ENCODE peak calls at places on chromosome 1, in nine cellular contexts. One of them, this sample, is unnamed.

GRCh38 chr1:67966666-67967009 is 83.8 kb downstream of the DIRAS3 start:
- DNase-seq in endothelial cell: no peak
- DNase-seq in SK-N-SH: no peak
- DNase-seq in CD4-positive, alpha-beta T cell: no peak
- DNase-seq in mesothelial cell of epicardium: no peak
- DNase-seq in GM10248: no peak
- DNase-seq in astrocyte of the spinal cord: no peak
- DNase-seq in hepatocyte: no peak
- DNase-seq in kidney epithelial cell: no peak
- DNase-seq in this sample: no peak

GRCh38 chr1:43621386-43621785 is 28.6 kb upstream of the KDM4A start:
- DNase-seq in astrocyte of the spinal cord: no peak
- DNase-seq in kidney epithelial cell: no peak
- DNase-seq in SK-N-SH: no peak
- DNase-seq in mesothelial cell of epicardium: no peak
- DNase-seq in CD4-positive, alpha-beta T cell: no peak
- DNase-seq in GM10248: no peak
- DNase-seq in hepatocyte: no peak
- DNase-seq in endothelial cell: no peak
- DNase-seq in this sample: no peak

GRCh38 chr1:232927722-232928505 is 22.5 kb upstream of the NTPCR start:
- DNase-seq in mesothelial cell of epicardium: no peak
- DNase-seq in GM10248: no peak
- DNase-seq in kidney epithelial cell: no peak
- DNase-seq in astrocyte of the spinal cord: no peak
- DNase-seq in CD4-positive, alpha-beta T cell: no peak
- DNase-seq in hepatocyte: no peak
- DNase-seq in endothelial cell: no peak
- DNase-seq in SK-N-SH: no peak
- DNase-seq in this sample: no peak

GRCh38 chr1:30485072-30485471 is 238.3 kb downstream of the MATN1 start:
- DNase-seq in CD4-positive, alpha-beta T cell: no peak
- DNase-seq in hepatocyte: no peak
- DNase-seq in mesothelial cell of epicardium: no peak
- DNase-seq in kidney epithelial cell: no peak
- DNase-seq in endothelial cell: no peak
- DNase-seq in SK-N-SH: no peak
- DNase-seq in astrocyte of the spinal cord: no peak
- DNase-seq in GM10248: no peak
- DNase-seq in this sample: no peak

GRCh38 chr1:228174482-228175315 is 9.1 kb downstream of the IBA57 start:
- DNase-seq in mesothelial cell of epicardium: no peak
- DNase-seq in astrocyte of the spinal cord: no peak
- DNase-seq in kidney epithelial cell: no peak
- DNase-seq in hepatocyte: no peak
- DNase-seq in SK-N-SH: peak
- DNase-seq in endothelial cell: no peak
- DNase-seq in GM10248: no peak
- DNase-seq in CD4-positive, alpha-beta T cell: no peak
- DNase-seq in this sample: no peak

GRCh38 chr1:10378071-10378841 is 20.6 kb upstream of the PGD start:
- DNase-seq in endothelial cell: no peak
- DNase-seq in mesothelial cell of epicardium: no peak
- DNase-seq in kidney epithelial cell: no peak
- DNase-seq in hepatocyte: peak
- DNase-seq in GM10248: no peak
- DNase-seq in SK-N-SH: no peak
- DNase-seq in CD4-positive, alpha-beta T cell: no peak
- DNase-seq in astrocyte of the spinal cord: peak
- DNase-seq in this sample: no peak

GRCh38 chr1:231686384-231686783 is 59.8 kb downstream of the DISC1 start:
- DNase-seq in SK-N-SH: no peak
- DNase-seq in mesothelial cell of epicardium: no peak
- DNase-seq in GM10248: no peak
- DNase-seq in kidney epithelial cell: no peak
- DNase-seq in hepatocyte: no peak
- DNase-seq in CD4-positive, alpha-beta T cell: no peak
- DNase-seq in astrocyte of the spinal cord: no peak
- DNase-seq in endothelial cell: no peak
- DNase-seq in this sample: no peak

GRCh38 chr1:2113620-2114135 is 63.5 kb downstream of the PRKCZ start:
- DNase-seq in endothelial cell: no peak
- DNase-seq in GM10248: no peak
- DNase-seq in kidney epithelial cell: no peak
- DNase-seq in astrocyte of the spinal cord: no peak
- DNase-seq in mesothelial cell of epicardium: no peak
- DNase-seq in CD4-positive, alpha-beta T cell: no peak
- DNase-seq in SK-N-SH: no peak
- DNase-seq in hepatocyte: no peak
- DNase-seq in this sample: no peak

GRCh38 chr1:222168621-222169020 is 379.3 kb downstream of the HHIPL2 start:
- DNase-seq in hepatocyte: no peak
- DNase-seq in astrocyte of the spinal cord: no peak
- DNase-seq in CD4-positive, alpha-beta T cell: no peak
- DNase-seq in GM10248: no peak
- DNase-seq in SK-N-SH: no peak
- DNase-seq in mesothelial cell of epicardium: no peak
- DNase-seq in endothelial cell: no peak
- DNase-seq in kidney epithelial cell: no peak
- DNase-seq in this sample: no peak

GRCh38 chr1:235579891-235580290 is 69.7 kb downstream of the GNG4 start:
- DNase-seq in endothelial cell: no peak
- DNase-seq in GM10248: no peak
- DNase-seq in astrocyte of the spinal cord: no peak
- DNase-seq in SK-N-SH: no peak
- DNase-seq in mesothelial cell of epicardium: no peak
- DNase-seq in hepatocyte: no peak
- DNase-seq in kidney epithelial cell: no peak
- DNase-seq in CD4-positive, alpha-beta T cell: no peak
- DNase-seq in this sample: no peak

GRCh38 chr1:233543338-233544255 is 70.3 kb upstream of the KCNK1 start:
- DNase-seq in CD4-positive, alpha-beta T cell: no peak
- DNase-seq in kidney epithelial cell: peak
- DNase-seq in GM10248: no peak
- DNase-seq in mesothelial cell of epicardium: no peak
- DNase-seq in astrocyte of the spinal cord: peak
- DNase-seq in endothelial cell: no peak
- DNase-seq in hepatocyte: peak
- DNase-seq in SK-N-SH: no peak
- DNase-seq in this sample: no peak

GRCh38 chr1:198528376-198528775 is 12.1 kb downstream of the ATP6V1G3 start:
- DNase-seq in GM10248: no peak
- DNase-seq in hepatocyte: no peak
- DNase-seq in astrocyte of the spinal cord: peak
- DNase-seq in endothelial cell: no peak
- DNase-seq in CD4-positive, alpha-beta T cell: no peak
- DNase-seq in mesothelial cell of epicardium: no peak
- DNase-seq in kidney epithelial cell: no peak
- DNase-seq in SK-N-SH: no peak
- DNase-seq in this sample: no peak

GRCh38 chr1:212699839-212700596 is at the start of gene BATF3:
- DNase-seq in mesothelial cell of epicardium: peak
- DNase-seq in SK-N-SH: peak
- DNase-seq in GM10248: peak
- DNase-seq in CD4-positive, alpha-beta T cell: peak
- DNase-seq in kidney epithelial cell: no peak
- DNase-seq in astrocyte of the spinal cord: no peak
- DNase-seq in endothelial cell: peak
- DNase-seq in hepatocyte: peak
- DNase-seq in this sample: peak

GRCh38 chr1:24902471-24902891 is 27.6 kb downstream of the RUNX3 start:
- DNase-seq in kidney epithelial cell: no peak
- DNase-seq in astrocyte of the spinal cord: no peak
- DNase-seq in SK-N-SH: no peak
- DNase-seq in mesothelial cell of epicardium: no peak
- DNase-seq in CD4-positive, alpha-beta T cell: no peak
- DNase-seq in GM10248: no peak
- DNase-seq in endothelial cell: no peak
- DNase-seq in hepatocyte: no peak
- DNase-seq in this sample: no peak

GRCh38 chr1:93244298-93245069 is 64.0 kb downstream of the CCDC18 start:
- DNase-seq in mesothelial cell of epicardium: no peak
- DNase-seq in hepatocyte: no peak
- DNase-seq in kidney epithelial cell: no peak
- DNase-seq in SK-N-SH: no peak
- DNase-seq in astrocyte of the spinal cord: no peak
- DNase-seq in GM10248: no peak
- DNase-seq in CD4-positive, alpha-beta T cell: no peak
- DNase-seq in endothelial cell: no peak
- DNase-seq in this sample: no peak

GRCh38 chr1:16924919-16925477 is 3.3 kb downstream of the CROCC start:
- DNase-seq in GM10248: no peak
- DNase-seq in kidney epithelial cell: no peak
- DNase-seq in astrocyte of the spinal cord: no peak
- DNase-seq in endothelial cell: no peak
- DNase-seq in mesothelial cell of epicardium: no peak
- DNase-seq in hepatocyte: no peak
- DNase-seq in CD4-positive, alpha-beta T cell: no peak
- DNase-seq in SK-N-SH: peak
- DNase-seq in this sample: no peak
- TF ChIP-seq CTCF in GM10248: no peak
- TF ChIP-seq CTCF in kidney epithelial cell: peak
- TF ChIP-seq CTCF in astrocyte of the spinal cord: peak
- TF ChIP-seq CTCF in endothelial cell: peak
- TF ChIP-seq CTCF in mesothelial cell of epicardium: no peak
- TF ChIP-seq CTCF in hepatocyte: no peak
- TF ChIP-seq CTCF in CD4-positive, alpha-beta T cell: no peak
- TF ChIP-seq CTCF in SK-N-SH: peak
- TF ChIP-seq CTCF in this sample: no peak

GRCh38 chr1:20216574-20216973 is 30.3 kb upstream of the PLA2G2C start:
- DNase-seq in CD4-positive, alpha-beta T cell: no peak
- DNase-seq in SK-N-SH: peak
- DNase-seq in hepatocyte: peak
- DNase-seq in endothelial cell: no peak
- DNase-seq in mesothelial cell of epicardium: no peak
- DNase-seq in astrocyte of the spinal cord: peak
- DNase-seq in kidney epithelial cell: no peak
- DNase-seq in GM10248: peak
- DNase-seq in this sample: no peak
- TF ChIP-seq CTCF in CD4-positive, alpha-beta T cell: no peak
- TF ChIP-seq CTCF in SK-N-SH: no peak
- TF ChIP-seq CTCF in hepatocyte: peak
- TF ChIP-seq CTCF in endothelial cell: no peak
- TF ChIP-seq CTCF in mesothelial cell of epicardium: no peak
- TF ChIP-seq CTCF in astrocyte of the spinal cord: peak
- TF ChIP-seq CTCF in kidney epithelial cell: peak
- TF ChIP-seq CTCF in GM10248: peak
- TF ChIP-seq CTCF in this sample: no peak

GRCh38 chr1:16021681-16022080 is at the start of gene CLCNKA:
- DNase-seq in hepatocyte: peak
- DNase-seq in kidney epithelial cell: no peak
- DNase-seq in GM10248: no peak
- DNase-seq in astrocyte of the spinal cord: no peak
- DNase-seq in CD4-positive, alpha-beta T cell: no peak
- DNase-seq in mesothelial cell of epicardium: no peak
- DNase-seq in SK-N-SH: no peak
- DNase-seq in endothelial cell: no peak
- DNase-seq in this sample: no peak
- TF ChIP-seq CTCF in hepatocyte: no peak
- TF ChIP-seq CTCF in kidney epithelial cell: no peak
- TF ChIP-seq CTCF in GM10248: no peak
- TF ChIP-seq CTCF in astrocyte of the spinal cord: no peak
- TF ChIP-seq CTCF in CD4-positive, alpha-beta T cell: no peak
- TF ChIP-seq CTCF in mesothelial cell of epicardium: no peak
- TF ChIP-seq CTCF in SK-N-SH: no peak
- TF ChIP-seq CTCF in endothelial cell: no peak
- TF ChIP-seq CTCF in this sample: no peak

DNA sequence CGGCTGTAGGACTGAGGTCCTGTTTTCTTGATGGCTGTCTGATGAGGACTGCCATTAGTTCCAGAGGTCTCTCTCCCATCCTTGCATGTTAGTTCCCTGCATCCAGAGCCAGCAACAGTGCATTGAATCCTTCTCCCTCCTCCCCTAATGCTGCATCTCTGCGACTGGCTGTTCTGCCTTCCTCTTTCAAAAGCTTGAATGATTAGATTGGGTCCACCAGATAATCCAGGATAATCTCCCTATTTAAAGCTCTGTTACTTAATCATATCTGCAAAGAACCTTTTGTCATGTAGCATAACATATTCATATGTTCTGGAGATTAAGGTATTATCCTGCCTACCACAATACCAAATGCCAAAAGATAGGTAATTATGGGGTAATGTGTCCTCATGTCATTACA is 377.5 kb downstream of the GPATCH2 start:
- DNase-seq in CD4-positive, alpha-beta T cell: no peak
- DNase-seq in GM10248: no peak
- DNase-seq in hepatocyte: no peak
- DNase-seq in SK-N-SH: no peak
- DNase-seq in kidney epithelial cell: no peak
- DNase-seq in mesothelial cell of epicardium: no peak
- DNase-seq in endothelial cell: no peak
- DNase-seq in astrocyte of the spinal cord: no peak
- DNase-seq in this sample: no peak
- TF ChIP-seq CTCF in CD4-positive, alpha-beta T cell: no peak
- TF ChIP-seq CTCF in GM10248: no peak
- TF ChIP-seq CTCF in hepatocyte: no peak
- TF ChIP-seq CTCF in SK-N-SH: no peak
- TF ChIP-seq CTCF in kidney epithelial cell: no peak
- TF ChIP-seq CTCF in mesothelial cell of epicardium: no peak
- TF ChIP-seq CTCF in endothelial cell: no peak
- TF ChIP-seq CTCF in astrocyte of the spinal cord: no peak
- TF ChIP-seq CTCF in this sample: no peak

DNA sequence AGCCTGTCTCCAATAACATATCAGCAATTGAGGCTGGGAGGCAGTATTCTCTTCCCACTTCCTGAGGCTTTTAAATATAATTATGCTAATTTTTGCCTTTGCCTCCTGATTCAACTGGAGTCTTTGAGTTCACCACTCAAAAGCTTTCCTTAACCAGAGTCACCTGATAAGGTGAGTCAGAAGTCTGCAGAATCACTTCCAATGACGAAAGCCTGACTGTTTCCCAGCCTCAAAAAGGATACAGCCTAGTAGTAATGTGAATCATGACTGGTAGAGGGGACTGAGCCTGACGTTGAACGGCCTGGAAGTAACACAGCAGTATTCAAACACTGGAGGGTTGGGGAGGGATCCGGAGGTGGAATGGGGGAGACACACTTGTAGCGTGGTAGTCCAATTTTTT is 10.4 kb upstream of the MRPL9 start:
- DNase-seq in CD4-positive, alpha-beta T cell: no peak
- DNase-seq in astrocyte of the spinal cord: peak
- DNase-seq in hepatocyte: no peak
- DNase-seq in kidney epithelial cell: peak
- DNase-seq in mesothelial cell of epicardium: no peak
- DNase-seq in endothelial cell: no peak
- DNase-seq in GM10248: no peak
- DNase-seq in SK-N-SH: no peak
- DNase-seq in this sample: no peak
- TF ChIP-seq CTCF in CD4-positive, alpha-beta T cell: no peak
- TF ChIP-seq CTCF in astrocyte of the spinal cord: no peak
- TF ChIP-seq CTCF in hepatocyte: no peak
- TF ChIP-seq CTCF in kidney epithelial cell: no peak
- TF ChIP-seq CTCF in mesothelial cell of epicardium: no peak
- TF ChIP-seq CTCF in endothelial cell: no peak
- TF ChIP-seq CTCF in GM10248: no peak
- TF ChIP-seq CTCF in SK-N-SH: no peak
- TF ChIP-seq CTCF in this sample: no peak

DNA sequence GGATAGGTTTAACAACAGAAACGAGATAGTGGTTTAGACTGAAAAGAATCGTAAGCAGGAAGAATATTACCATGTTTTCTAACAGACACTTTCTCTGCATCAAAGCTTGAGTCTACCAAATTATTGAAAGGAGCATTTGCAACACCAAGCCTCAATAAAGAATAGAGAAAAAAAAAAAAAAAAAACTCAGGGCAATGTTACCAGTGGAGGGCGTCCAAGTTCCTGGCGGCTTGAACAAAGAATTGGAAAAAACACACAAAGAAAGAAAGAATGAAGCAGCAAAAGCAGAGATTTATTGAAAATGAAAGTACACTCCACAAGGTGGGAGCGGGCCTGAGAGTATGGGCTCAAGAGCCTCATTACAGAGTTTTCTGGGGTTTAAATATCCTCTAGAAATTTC is 686.5 kb upstream of the ADGRL2 start:
- DNase-seq in astrocyte of the spinal cord: no peak
- DNase-seq in hepatocyte: no peak
- DNase-seq in kidney epithelial cell: no peak
- DNase-seq in GM10248: no peak
- DNase-seq in endothelial cell: no peak
- DNase-seq in SK-N-SH: no peak
- DNase-seq in mesothelial cell of epicardium: no peak
- DNase-seq in CD4-positive, alpha-beta T cell: no peak
- DNase-seq in this sample: no peak
- TF ChIP-seq CTCF in astrocyte of the spinal cord: no peak
- TF ChIP-seq CTCF in hepatocyte: no peak
- TF ChIP-seq CTCF in kidney epithelial cell: no peak
- TF ChIP-seq CTCF in GM10248: no peak
- TF ChIP-seq CTCF in endothelial cell: no peak
- TF ChIP-seq CTCF in SK-N-SH: peak
- TF ChIP-seq CTCF in mesothelial cell of epicardium: no peak
- TF ChIP-seq CTCF in CD4-positive, alpha-beta T cell: no peak
- TF ChIP-seq CTCF in this sample: no peak